ENCODE peak calls at places on chromosomes 11 and 22, in six cellular contexts. N is fibroblast of mammary gland, U is A549, V is fibroblast of the aortic adventitia, X is heart right ventricle, M is fibroblast of lung. A is an unnamed sample.

GRCh38 chr11:1868056-1868635 is 15.3 kb downstream of the LSP1 start:
- DNase-seq in N (no peak), U (no peak), V (no peak), X (no peak), M (no peak), A (no peak)

GRCh38 chr11:126354631-126355323 is 709 bp upstream of the ST3GAL4 start:
- DNase-seq in N (no peak), U (no peak), V (no peak), X (no peak), M (no peak), A (no peak)

GRCh38 chr22:42932857-42933782 is 76.0 kb upstream of the ARFGAP3 start:
- DNase-seq in N (no peak), U (no peak), V (peak; percentile 28), X (peak; percentile 69), M (no peak), A (peak; percentile 10)

GRCh38 chr11:65743928-65744698 is 23.5 kb upstream of the RNASEH2C start:
- DNase-seq in N (peak; percentile 68), U (peak; percentile 76), V (peak; percentile 20), X (no peak), M (peak; percentile 25), A (no peak)

GRCh38 chr22:42868751-42869251 is 11.7 kb upstream of the ARFGAP3 start:
- DNase-seq in N (peak; percentile 47), U (no peak), V (peak; percentile 51), X (peak; percentile 62), M (no peak), A (no peak)

GRCh38 chr11:100776212-100776896 is 89.3 kb downstream of the ARHGAP42 start:
- DNase-seq in N (peak; percentile 86), U (peak; percentile 96), V (no peak), X (no peak), M (peak; percentile 86), A (peak; percentile 38)

GRCh38 chr11:46736615-46737014 is 17.6 kb downstream of the F2 start:
- DNase-seq in N (no peak), U (no peak), V (no peak), X (no peak), M (no peak), A (no peak)

GRCh38 chr11:3156282-3156660 is 8.8 kb downstream of the OSBPL5 start:
- DNase-seq in N (peak; percentile 37), U (no peak), V (no peak), X (no peak), M (peak; percentile 54), A (no peak)

GRCh38 chr11:84430661-84431060 is 1144.5 kb upstream of the CCDC90B start:
- DNase-seq in N (no peak), U (peak; percentile 9), V (no peak), X (no peak), M (no peak), A (no peak)

GRCh38 chr11:100849009-100849913 is 162.2 kb downstream of the ARHGAP42 start:
- DNase-seq in N (peak; percentile 97), U (peak; percentile 37), V (peak; percentile 97), X (no peak), M (peak; percentile 95), A (peak; percentile 79)

GRCh38 chr11:15714641-15715399 is 600.1 kb downstream of the INSC start:
- DNase-seq in N (no peak), U (no peak), V (no peak), X (no peak), M (no peak), A (no peak)

GRCh38 chr11:60914620-60915249 is 777 bp downstream of the TMEM109 start:
- DNase-seq in N (peak; percentile 24), U (no peak), V (peak; percentile 30), X (no peak), M (peak; percentile 31), A (no peak)

GRCh38 chr11:71171576-71171975 is 80.8 kb downstream of the SHANK2 start:
- DNase-seq in N (no peak), U (no peak), V (no peak), X (no peak), M (no peak), A (no peak)

GRCh38 chr11:117822031-117822521 is 2.5 kb downstream of the FXYD2 start:
- DNase-seq in N (no peak), U (no peak), V (no peak), X (no peak), M (no peak), A (no peak)

GRCh38 chr11:131750152-131750551 is 379.7 kb downstream of the NTM start:
- DNase-seq in N (no peak), U (no peak), V (no peak), X (no peak), M (no peak), A (no peak)

GRCh38 chr11:35911013-35911412 is 32.8 kb upstream of the LDLRAD3 start:
- DNase-seq in N (peak; percentile 76), U (no peak), V (no peak), X (no peak), M (no peak), A (no peak)

GRCh38 chr11:100890779-100891178 is 203.7 kb downstream of the ARHGAP42 start:
- DNase-seq in N (peak; percentile 98), U (no peak), V (peak; percentile 88), X (no peak), M (peak; percentile 98), A (peak; percentile 77)

GRCh38 chr11:119855066-119855465 is 126.1 kb upstream of the NECTIN1 start:
- DNase-seq in N (no peak), U (no peak), V (no peak), X (no peak), M (no peak), A (no peak)

GRCh38 chr22:20920881-20921203 is 3.6 kb downstream of the CRKL start:
- DNase-seq in N (no peak), U (no peak), V (no peak), X (no peak), M (no peak), A (no peak)

GRCh38 chr22:50483977-50484853 is 2.4 kb upstream of the MIOX start:
- DNase-seq in N (no peak), U (no peak), V (no peak), X (no peak), M (no peak), A (no peak)

GRCh38 chr11:75499423-75500305 is 26.1 kb downstream of the GDPD5 start:
- DNase-seq in N (peak; percentile 98), U (peak; percentile 92), V (peak; percentile 99), X (no peak), M (peak; percentile 93), A (peak; percentile 95)

GRCh38 chr11:73135346-73136284 is 6.5 kb downstream of the FCHSD2 start:
- DNase-seq in N (no peak), U (no peak), V (no peak), X (no peak), M (no peak), A (no peak)

GRCh38 chr11:67300256-67300755 is 3.0 kb upstream of the SSH3 start:
- DNase-seq in N (no peak), U (no peak), V (no peak), X (no peak), M (no peak), A (no peak)
- TF ChIP-seq CTCF in N (no peak), U (no peak), V (no peak), X (no peak), M (no peak), A (no peak)

GRCh38 chr11:8256271-8257002 is 7.2 kb downstream of the LMO1 start:
- DNase-seq in N (no peak), U (no peak), V (no peak), X (no peak), M (no peak), A (no peak)
- TF ChIP-seq CTCF in N (no peak), U (no peak), V (no peak), X (no peak), M (no peak), A (no peak)

DNA sequence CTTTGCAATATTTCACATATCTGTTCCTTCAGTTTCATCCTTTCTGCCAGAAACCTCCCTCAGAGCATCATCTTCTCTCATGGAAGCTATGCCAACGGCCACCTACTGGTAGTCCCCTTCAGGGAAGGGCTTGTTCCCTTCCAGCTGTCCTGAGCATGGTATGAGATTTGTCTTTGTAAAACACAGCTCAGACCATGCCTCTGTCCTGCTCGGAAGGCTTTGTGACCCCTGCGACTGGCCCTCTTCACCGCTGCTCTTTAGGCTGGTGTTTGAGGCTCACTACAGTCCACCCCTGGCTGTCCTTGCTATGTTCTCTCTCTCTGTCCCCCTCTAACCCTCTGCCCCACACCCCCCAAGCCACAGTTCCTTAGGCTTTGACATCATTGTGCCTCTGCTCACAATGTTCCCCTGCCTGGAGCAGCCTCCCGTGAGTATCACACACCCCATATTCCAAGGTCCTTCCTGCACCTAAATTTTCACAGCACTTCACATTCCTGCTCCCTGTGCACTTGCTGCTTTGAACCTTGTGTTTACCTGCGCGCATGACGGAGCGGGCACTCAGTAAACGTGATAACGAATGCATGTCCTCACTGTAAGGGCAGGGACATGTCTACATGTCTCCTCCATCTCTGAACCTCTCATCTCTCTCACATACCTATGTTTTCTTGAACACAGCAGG is 24.0 kb upstream of the ACER3 start:
- DNase-seq in N (no peak), U (no peak), V (no peak), X (no peak), M (no peak), A (no peak)
- TF ChIP-seq CTCF in N (peak; percentile 16), U (no peak), V (peak; percentile 49), X (no peak), M (peak; percentile 26), A (peak; percentile 32)

GRCh38 chr11:50170115-50170514 is 137.4 kb downstream of the OR4C45 start:
- DNase-seq in N (no peak), U (no peak), V (no peak), X (no peak), M (no peak), A (no peak)

GRCh38 chr11:50178732-50179131 is 146.1 kb downstream of the OR4C45 start:
- DNase-seq in N (no peak), U (no peak), V (no peak), X (no peak), M (no peak), A (no peak)

GRCh38 chr11:50174975-50175374 is 142.3 kb downstream of the OR4C45 start:
- DNase-seq in N (no peak), U (no peak), V (no peak), X (no peak), M (no peak), A (no peak)

GRCh38 chr11:50169634-50170033 is 137.0 kb downstream of the OR4C45 start:
- DNase-seq in N (no peak), U (no peak), V (no peak), X (no peak), M (no peak), A (no peak)

GRCh38 chr11:50174189-50174588 is 141.5 kb downstream of the OR4C45 start:
- DNase-seq in N (peak; percentile 63), U (no peak), V (peak; percentile 58), X (no peak), M (no peak), A (peak; percentile 63)
- TF ChIP-seq CTCF in N (peak; percentile 10), U (no peak), V (no peak), X (peak; percentile 38), M (no peak), A (peak; percentile 51)

GRCh38 chr11:11717064-11717725 is 95.4 kb upstream of the GALNT18 start:
- DNase-seq in N (no peak), U (no peak), V (no peak), X (no peak), M (no peak), A (no peak)

GRCh38 chr11:11725438-11725837 is 103.6 kb upstream of the GALNT18 start:
- DNase-seq in N (no peak), U (no peak), V (no peak), X (no peak), M (no peak), A (no peak)

GRCh38 chr11:11722861-11723260 is 101.1 kb upstream of the GALNT18 start:
- DNase-seq in N (no peak), U (no peak), V (no peak), X (no peak), M (no peak), A (no peak)

GRCh38 chr11:11724994-11725393 is 103.2 kb upstream of the GALNT18 start:
- DNase-seq in N (peak; percentile 6), U (no peak), V (no peak), X (no peak), M (no peak), A (no peak)

GRCh38 chr11:11722246-11722645 is 100.4 kb upstream of the GALNT18 start:
- DNase-seq in N (no peak), U (no peak), V (no peak), X (no peak), M (no peak), A (no peak)
- TF ChIP-seq CTCF in N (no peak), U (no peak), V (no peak), X (no peak), M (no peak), A (no peak)